ENCODE peak calls at places on chromosomes 3 and 15, in ten cellular contexts. T is RKO, P is EL, B is sigmoid colon, N is astrocyte, H is HCEC 1CT, A is T-helper 9 cell, D is NCI-H1092, J is gastrocnemius medialis, O is GM12865. G is an unnamed sample.

GRCh38 chr15:60844431-60845174 is 365.7 kb upstream of the ICE2 start:
- DNase-seq in P (no peak), A (peak; percentile 67), J (no peak), D (no peak), T (no peak), N (no peak), H (no peak), B (no peak), O (peak; percentile 44), G (no peak)

GRCh38 chr15:90557651-90558084 is 27.9 kb downstream of the CRTC3 start:
- DNase-seq in N (peak; percentile 86), J (peak; percentile 85), P (peak; percentile 28), B (peak; percentile 95), H (no peak), T (no peak), D (peak; percentile 68), A (no peak), O (no peak), G (peak; percentile 61)

GRCh38 chr3:153026026-153026425 is 136.0 kb upstream of the RAP2B start:
- DNase-seq in P (peak; percentile 40), D (no peak), B (no peak), O (peak; percentile 44), H (peak; percentile 45), A (no peak), N (peak; percentile 14), J (no peak), T (peak; percentile 63), G (peak; percentile 59)

GRCh38 chr3:171971919-171972526 is 67.4 kb upstream of the FNDC3B start:
- DNase-seq in H (no peak), A (no peak), O (no peak), D (no peak), T (no peak), B (no peak), P (no peak), J (no peak), N (peak; percentile 46), G (no peak)

GRCh38 chr3:147371771-147372340 is 34.5 kb downstream of the ZIC4 start:
- DNase-seq in N (no peak), D (no peak), B (no peak), H (no peak), O (no peak), P (no peak), T (no peak), J (no peak), A (no peak), G (no peak)

GRCh38 chr3:184305577-184305976 is 6.5 kb downstream of the PSMD2 start:
- DNase-seq in B (no peak), O (no peak), A (no peak), T (peak; percentile 63), J (no peak), D (no peak), P (peak; percentile 28), H (peak; percentile 26), N (no peak), G (peak; percentile 10)

GRCh38 chr15:73727330-73728018 is 25.7 kb downstream of the INSYN1 start:
- DNase-seq in J (no peak), B (no peak), T (peak; percentile 34), D (no peak), P (peak; percentile 75), O (no peak), H (peak; percentile 66), N (peak; percentile 89), A (no peak), G (no peak)

GRCh38 chr15:23446215-23447106 is 582 bp downstream of the GOLGA6L2 start:
- DNase-seq in P (no peak), D (no peak), B (no peak), A (no peak), J (no peak), H (no peak), N (no peak), T (no peak), O (no peak), G (no peak)

GRCh38 chr3:30495172-30496124 is 111.0 kb upstream of the TGFBR2 start:
- DNase-seq in T (no peak), B (no peak), O (no peak), J (no peak), N (no peak), H (peak; percentile 28), P (no peak), D (no peak), A (no peak), G (no peak)

GRCh38 chr3:100779475-100779874 is 70.2 kb downstream of the TFG start:
- DNase-seq in A (no peak), P (no peak), N (no peak), D (no peak), B (no peak), O (no peak), J (no peak), H (peak; percentile 51), T (no peak), G (no peak)

GRCh38 chr15:27864719-27865118 is 234.4 kb downstream of the OCA2 start:
- DNase-seq in P (no peak), A (no peak), D (no peak), O (no peak), B (no peak), N (no peak), T (no peak), H (no peak), J (no peak), G (no peak)

GRCh38 chr3:49602877-49603411 is 48.7 kb downstream of the BSN start:
- DNase-seq in A (peak; percentile 31), H (no peak), J (no peak), N (no peak), P (no peak), D (no peak), B (peak; percentile 32), O (peak; percentile 12), T (no peak), G (no peak)

GRCh38 chr3:169848741-169849140 is 21.0 kb downstream of the LRRC31 start:
- DNase-seq in A (no peak), N (no peak), B (no peak), H (no peak), T (no peak), J (no peak), D (no peak), O (no peak), P (no peak), G (no peak)

GRCh38 chr15:62407216-62407615 is 242.1 kb upstream of the C2CD4B start:
- DNase-seq in A (no peak), J (no peak), B (no peak), O (no peak), H (no peak), N (no peak), T (no peak), D (no peak), P (no peak), G (no peak)

GRCh38 chr15:62935300-62936081 is 107.1 kb upstream of the TPM1 start:
- DNase-seq in P (no peak), B (no peak), H (no peak), N (no peak), O (peak; percentile 46), T (no peak), J (no peak), A (no peak), D (no peak), G (no peak)

GRCh38 chr3:33317963-33318708 is 40.9 kb downstream of the FBXL2 start:
- DNase-seq in O (peak; percentile 29), A (no peak), N (no peak), B (no peak), T (no peak), D (no peak), P (peak; percentile 31), J (no peak), H (no peak), G (peak; percentile 39)

GRCh38 chr3:30747771-30748281 is 141.4 kb downstream of the TGFBR2 start:
- DNase-seq in B (no peak), T (peak; percentile 28), H (peak; percentile 44), D (no peak), N (peak; percentile 89), O (no peak), A (no peak), J (no peak), P (peak; percentile 59), G (peak; percentile 91)

GRCh38 chr3:142507241-142507640 is 59.4 kb upstream of the XRN1 start:
- DNase-seq in D (no peak), B (no peak), P (peak; percentile 39), J (no peak), A (no peak), T (no peak), N (peak; percentile 64), H (no peak), O (no peak), G (no peak)

GRCh38 chr3:136385457-136385856 is 135.3 kb downstream of the PCCB start:
- DNase-seq in B (no peak), P (no peak), O (peak; percentile 47), T (no peak), A (no peak), D (no peak), J (no peak), N (no peak), H (no peak), G (no peak)

GRCh38 chr3:5194341-5194740 is 6.8 kb downstream of the EDEM1 start:
- DNase-seq in P (no peak), A (no peak), H (no peak), J (no peak), O (no peak), N (no peak), D (no peak), B (no peak), T (no peak), G (no peak)

G was measured in OCI-M1.